ENCODE peak calls at places on chromosomes 5 and 9, in nine cellular contexts. A is stimulated activated CD4-positive, alpha-beta T cell treated with anti-CD3 and anti-CD28 coated beads, Interleukin-1b, Interleukin-23, amount 100 ng/mL, for 4 hours; J is NAMALWA; U is activated CD4-positive, alpha-beta T cell treated with anti-CD3 and anti-CD28 coated beads, Interleukin-2, amount 10 ng/mL, durations not matched to agents 7 days and 5 days; X is posterior vena cava; K is NCI-H748 treated with DMSO at 0.1 percent for 48 hours; G is neural crest cell; R is Kasumi-1; S is body of pancreas. B is an unnamed sample.

GRCh38 chr5:111697881-111698757 is 58.9 kb downstream of the NREP start:
- DNase-seq in A (no peak), J (no peak), U (no peak), X (no peak), K (no peak), G (no peak), R (no peak), S (no peak), B (no peak)

GRCh38 chr9:134344068-134344820 is 18.0 kb downstream of the RXRA start:
- DNase-seq in A (no peak), J (no peak), U (peak; percentile 32), X (peak; percentile 91), K (no peak), G (no peak), R (peak; percentile 49), S (no peak), B (peak; percentile 20)

GRCh38 chr5:156615901-156616300 is 234.2 kb upstream of the PPP1R2B start:
- DNase-seq in A (no peak), J (no peak), U (no peak), X (no peak), K (no peak), G (no peak), R (no peak), S (no peak), B (no peak)

GRCh38 chr5:158805195-158805594 is 294.5 kb downstream of the EBF1 start:
- DNase-seq in A (no peak), J (no peak), U (no peak), X (no peak), K (no peak), G (no peak), R (no peak), S (no peak), B (no peak)

GRCh38 chr9:3906437-3907213 is 380.8 kb upstream of the RFX3 start:
- DNase-seq in A (no peak), J (no peak), U (no peak), X (no peak), K (no peak), G (no peak), R (no peak), S (no peak), B (no peak)

GRCh38 chr9:114180701-114181582 is 25.6 kb downstream of the COL27A1 start:
- DNase-seq in A (no peak), J (no peak), U (no peak), X (peak; percentile 56), K (no peak), G (no peak), R (no peak), S (no peak), B (no peak)

GRCh38 chr9:34555002-34555348 is 32.2 kb upstream of the ENHO start:
- DNase-seq in A (no peak), J (no peak), U (no peak), X (peak; percentile 75), K (no peak), G (no peak), R (no peak), S (no peak), B (no peak)

GRCh38 chr5:38953426-38953825 is 107.6 kb downstream of the OSMR start:
- DNase-seq in A (no peak), J (no peak), U (no peak), X (no peak), K (no peak), G (no peak), R (no peak), S (no peak), B (no peak)

GRCh38 chr5:115770466-115770865 is 46.0 kb downstream of the CDO1 start:
- DNase-seq in A (no peak), J (peak; percentile 6), U (no peak), X (no peak), K (no peak), G (no peak), R (no peak), S (no peak), B (no peak)

GRCh38 chr9:92064711-92065110 is 50.5 kb downstream of the SPTLC1 start:
- DNase-seq in A (no peak), J (no peak), U (no peak), X (no peak), K (no peak), G (no peak), R (no peak), S (no peak), B (no peak)

GRCh38 chr9:128552744-128553221 is 396 bp downstream of the SPTAN1 start:
- DNase-seq in A (peak; percentile 25), J (peak; percentile 59), U (peak; percentile 57), X (peak; percentile 88), K (peak; percentile 32), G (peak; percentile 36), R (peak; percentile 36), S (peak; percentile 59), B (peak; percentile 22)

GRCh38 chr5:156640751-156641241 is 209.3 kb upstream of the PPP1R2B start:
- DNase-seq in A (no peak), J (no peak), U (no peak), X (no peak), K (no peak), G (no peak), R (no peak), S (no peak), B (no peak)

GRCh38 chr9:42852133-42852532 is 668.7 kb downstream of the SPATA31A6 start:
- DNase-seq in A (no peak), J (peak; percentile 51), U (peak; percentile 26), X (no peak), K (peak; percentile 54), G (peak; percentile 27), R (peak; percentile 39), S (peak; percentile 46), B (no peak)

GRCh38 chr9:33375238-33375840 is 27.0 kb downstream of the AQP7 start:
- DNase-seq in A (no peak), J (no peak), U (no peak), X (peak; percentile 64), K (no peak), G (peak; percentile 46), R (no peak), S (peak; percentile 7), B (no peak)

GRCh38 chr5:167900521-167900920 is 390.9 kb upstream of the WWC1 start:
- DNase-seq in A (no peak), J (no peak), U (no peak), X (no peak), K (no peak), G (no peak), R (no peak), S (no peak), B (no peak)

GRCh38 chr9:15244001-15244441 is 63.0 kb downstream of the TTC39B start:
- DNase-seq in A (no peak), J (no peak), U (no peak), X (no peak), K (no peak), G (no peak), R (no peak), S (no peak), B (no peak)

GRCh38 chr5:181133610-181134231 is 2.8 kb upstream of the OR2V1 start:
- DNase-seq in A (no peak), J (no peak), U (no peak), X (peak; percentile 93), K (no peak), G (no peak), R (peak; percentile 21), S (peak; percentile 43), B (no peak)

GRCh38 chr5:99449786-99450185 is 521.0 kb upstream of the CHD1 start:
- DNase-seq in A (no peak), J (no peak), U (no peak), X (no peak), K (no peak), G (no peak), R (no peak), S (no peak), B (no peak)

GRCh38 chr9:91954841-91955471 is 4.9 kb upstream of the ROR2 start:
- DNase-seq in A (no peak), J (peak; percentile 71), U (peak; percentile 55), X (no peak), K (peak; percentile 72), G (peak; percentile 76), R (peak; percentile 58), S (peak; percentile 47), B (no peak)

GRCh38 chr5:74798977-74799911 is 32.2 kb downstream of the NSA2 start:
- DNase-seq in A (no peak), J (no peak), U (no peak), X (no peak), K (no peak), G (no peak), R (no peak), S (no peak), B (no peak)

GRCh38 chr5:81161012-81161601 is 72.0 kb upstream of the CKMT2 start:
- DNase-seq in A (no peak), J (no peak), U (no peak), X (no peak), K (no peak), G (no peak), R (no peak), S (no peak), B (no peak)

GRCh38 chr5:13740471-13740870 is 204.0 kb downstream of the DNAH5 start:
- DNase-seq in A (no peak), J (no peak), U (no peak), X (no peak), K (no peak), G (no peak), R (no peak), S (no peak), B (no peak)

GRCh38 chr9:95053611-95054440 is 263.7 kb downstream of the FANCC start:
- DNase-seq in A (no peak), J (no peak), U (no peak), X (no peak), K (no peak), G (no peak), R (no peak), S (no peak), B (no peak)

GRCh38 chr5:109836280-109836679 is 146.6 kb downstream of the MAN2A1 start:
- DNase-seq in A (no peak), J (no peak), U (no peak), X (no peak), K (no peak), G (no peak), R (no peak), S (no peak), B (no peak)

GRCh38 chr9:127130661-127131538 is 8.5 kb upstream of the ANGPTL2 start:
- DNase-seq in A (no peak), J (no peak), U (no peak), X (no peak), K (no peak), G (no peak), R (peak; percentile 69), S (peak; percentile 39), B (no peak)

GRCh38 chr5:25128606-25129005 is 483.8 kb upstream of the CDH10 start:
- DNase-seq in A (no peak), J (no peak), U (no peak), X (no peak), K (no peak), G (no peak), R (no peak), S (no peak), B (no peak)

GRCh38 chr9:7286101-7286500 is 513.5 kb downstream of the DMAC1 start:
- DNase-seq in A (no peak), J (no peak), U (no peak), X (no peak), K (no peak), G (no peak), R (no peak), S (no peak), B (no peak)

GRCh38 chr9:127896395-127897193 is 2.8 kb downstream of the ST6GALNAC6 start:
- DNase-seq in A (no peak), J (no peak), U (no peak), X (no peak), K (no peak), G (no peak), R (no peak), S (no peak), B (no peak)

GRCh38 chr9:130715270-130716077 is 21.9 kb downstream of the EXOSC2 start:
- DNase-seq in A (no peak), J (no peak), U (no peak), X (no peak), K (no peak), G (no peak), R (no peak), S (no peak), B (no peak)

GRCh38 chr5:72477176-72477575 is 30.0 kb downstream of the ZNF366 start:
- DNase-seq in A (no peak), J (no peak), U (no peak), X (no peak), K (no peak), G (no peak), R (no peak), S (no peak), B (no peak)

GRCh38 chr5:38837416-38837815 is 8.4 kb upstream of the OSMR start:
- DNase-seq in A (no peak), J (no peak), U (no peak), X (no peak), K (no peak), G (no peak), R (no peak), S (no peak), B (no peak)

B was measured in activated CD8-positive, alpha-beta memory T cell treated with anti-CD3 and anti-CD28 coated beads for 48 hours.